ENCODE peak calls at places on chromosome 11, in seven cellular contexts. T is uterus, B is heart left ventricle, S is spleen, N is pancreas, R is astrocyte, C is heart right ventricle. I is an unnamed sample.

GRCh38 chr11:72764503-72764902 is 12.3 kb upstream of the ARAP1 start:
- DNase-seq in B (no peak), C (no peak), T (no peak), N (no peak), S (no peak), R (no peak), I (no peak)

GRCh38 chr11:90252053-90252452 is 29.2 kb upstream of the CHORDC1 start:
- DNase-seq in S (no peak), B (no peak), C (no peak), N (no peak), R (no peak), T (no peak), I (no peak)

GRCh38 chr11:78791254-78791653 is 216.6 kb upstream of the NARS2 start:
- DNase-seq in R (peak), S (no peak), T (no peak), N (no peak), B (no peak), C (no peak), I (peak)

GRCh38 chr11:128342511-128343133 is 244.7 kb downstream of the ETS1 start:
- DNase-seq in C (peak), B (peak), S (peak), R (peak), N (no peak), T (peak), I (peak)

GRCh38 chr11:76629853-76630599 is 40.5 kb downstream of the LRRC32 start:
- DNase-seq in R (no peak), B (peak), T (peak), C (peak), N (no peak), S (peak), I (peak)

GRCh38 chr11:111823131-111823530 is 48.2 kb downstream of the ALG9 start:
- DNase-seq in S (no peak), B (no peak), T (no peak), R (no peak), C (no peak), N (no peak), I (no peak)

GRCh38 chr11:73507086-73507485 is 90.8 kb downstream of the FAM168A start:
- DNase-seq in N (no peak), S (no peak), T (no peak), C (no peak), R (peak), B (no peak), I (peak)

GRCh38 chr11:30006876-30007275 is 10.0 kb downstream of the KCNA4 start:
- DNase-seq in B (no peak), T (no peak), C (no peak), N (no peak), S (no peak), R (no peak), I (no peak)

GRCh38 chr11:2813141-2813908 is 72.2 kb downstream of the CDKN1C start:
- DNase-seq in S (peak), T (no peak), C (peak), R (peak), N (peak), B (no peak), I (no peak)

GRCh38 chr11:69437001-69437875 is 44.2 kb upstream of the LINC01488 start:
- DNase-seq in N (peak), T (no peak), B (no peak), S (peak), R (peak), C (no peak), I (no peak)

GRCh38 chr11:8080674-8081590 is at the start of gene TUB:
- DNase-seq in B (no peak), N (no peak), T (no peak), C (no peak), R (no peak), S (peak), I (no peak)

GRCh38 chr11:94794287-94795168 is 26.4 kb downstream of the AMOTL1 start:
- DNase-seq in B (peak), C (peak), S (no peak), T (peak), N (peak), R (peak), I (peak)

GRCh38 chr11:16372355-16372754 is 16.0 kb upstream of the SOX6 start:
- DNase-seq in N (no peak), R (no peak), B (no peak), S (no peak), C (no peak), T (no peak), I (no peak)

GRCh38 chr11:119055901-119056300 is 1.1 kb downstream of the HYOU1 start:
- DNase-seq in R (no peak), T (no peak), N (peak), S (no peak), C (no peak), B (no peak), I (peak)

GRCh38 chr11:74417860-74418508 is 19.8 kb upstream of the PGM2L1 start:
- DNase-seq in C (no peak), T (no peak), N (no peak), R (peak), S (no peak), B (no peak), I (no peak)

GRCh38 chr11:73072935-73073481 is 69.1 kb downstream of the FCHSD2 start:
- DNase-seq in R (no peak), N (no peak), C (no peak), S (no peak), B (no peak), T (no peak), I (peak)

GRCh38 chr11:77407613-77408012 is 66.3 kb downstream of the PAK1 start:
- DNase-seq in R (peak), N (no peak), T (peak), S (no peak), C (no peak), B (peak), I (peak)

GRCh38 chr11:13970986-13971385 is 8.5 kb downstream of the SPON1 start:
- DNase-seq in T (no peak), C (no peak), R (no peak), N (no peak), S (no peak), B (no peak), I (peak)

GRCh38 chr11:73229321-73230275 is 11.5 kb downstream of the P2RY2 start:
- DNase-seq in T (no peak), N (no peak), C (peak), R (no peak), S (peak), B (peak), I (no peak)

GRCh38 chr11:60936467-60937143 is 12.3 kb downstream of the TMEM132A start:
- DNase-seq in N (no peak), S (peak), R (no peak), C (no peak), B (no peak), T (no peak), I (no peak)

GRCh38 chr11:1822648-1823375 is 12.0 kb upstream of the SYT8 start:
- DNase-seq in R (no peak), B (no peak), C (no peak), S (no peak), N (no peak), T (no peak), I (no peak)

DNA sequence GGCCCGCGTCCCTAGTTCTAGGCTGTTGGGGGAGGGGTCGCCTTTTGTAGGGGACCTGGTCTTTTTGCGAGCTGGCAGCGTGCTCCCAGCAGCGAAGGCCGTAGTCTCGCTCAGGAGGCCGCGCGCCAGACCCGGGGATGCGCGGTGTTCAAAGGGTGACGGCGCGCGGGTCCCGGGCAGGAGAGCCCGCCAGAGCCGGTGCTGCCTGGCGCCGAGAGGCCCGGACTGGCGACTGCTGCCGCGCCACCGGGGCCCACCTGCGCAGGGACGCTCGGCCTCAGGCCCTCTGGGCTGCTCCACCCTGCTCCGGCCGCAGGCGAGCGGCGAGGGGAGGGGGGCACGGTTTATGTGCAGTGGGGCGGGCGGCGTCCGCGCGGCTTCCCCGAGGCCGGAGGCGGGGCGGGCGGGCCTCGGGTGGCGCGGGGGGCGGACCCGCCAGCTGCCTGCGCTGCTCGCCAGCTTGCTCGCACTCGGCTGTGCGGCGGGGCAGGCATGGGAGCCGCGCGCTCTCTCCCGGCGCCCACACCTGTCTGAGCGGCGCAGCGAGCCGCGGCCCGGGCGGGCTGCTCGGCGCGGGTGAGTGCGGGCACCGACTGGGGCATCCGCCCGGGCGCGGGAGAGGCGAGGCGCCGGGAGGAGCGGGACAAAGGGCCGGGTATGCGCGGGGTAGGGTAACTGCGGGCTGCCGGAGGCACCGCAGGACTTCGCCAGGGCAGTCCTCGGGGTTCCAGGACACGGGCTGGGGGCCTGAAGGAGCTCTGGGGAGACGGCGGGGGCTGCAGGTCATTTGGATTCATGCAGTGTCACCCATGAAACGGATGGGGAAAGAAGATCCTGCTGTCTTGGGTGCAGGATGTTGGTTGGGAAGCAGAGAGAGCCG is at the start of gene PRSS23:
- DNase-seq in N (peak), B (peak), R (peak), S (peak), C (peak), T (peak), I (peak)
- H3K4me3 ChIP-seq in N (peak), B (peak), R (peak), S (peak), C (peak), T (peak), I (peak)

DNA sequence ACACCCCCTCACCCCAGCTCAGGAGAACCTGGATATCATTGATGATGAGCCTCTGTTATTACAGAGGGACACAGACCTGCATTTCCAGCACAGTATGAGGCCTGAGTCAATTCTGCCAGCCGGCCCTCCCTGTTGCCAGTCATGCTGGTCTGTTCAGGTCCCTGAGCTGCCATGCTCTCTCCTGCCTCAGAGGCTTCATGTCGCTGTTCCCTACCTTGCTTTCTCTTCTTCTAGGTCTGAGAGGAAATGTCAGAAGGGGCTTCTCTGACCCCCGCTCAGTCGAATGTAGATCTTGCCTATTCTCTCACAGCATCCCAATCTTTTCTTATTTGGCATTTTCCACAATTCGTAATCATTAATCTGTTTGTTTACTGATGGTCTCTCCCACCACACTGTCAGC is 21.8 kb upstream of the ABCC8 start:
- DNase-seq in R (no peak), N (no peak), S (peak), B (no peak), T (no peak), C (no peak), I (no peak)
- TF ChIP-seq CTCF in R (peak), N (no peak), S (no peak), B (no peak), T (no peak), C (no peak), I (peak)

GRCh38 chr11:64208086-64208795 is 1.7 kb downstream of the FERMT3 start:
- DNase-seq in C (no peak), S (peak), R (no peak), B (no peak), T (peak), N (peak), I (no peak)

GRCh38 chr11:64209563-64209843 is 3.0 kb downstream of the FERMT3 start:
- DNase-seq in C (no peak), R (no peak), N (no peak), B (no peak), T (no peak), S (no peak), I (no peak)

GRCh38 chr11:64210301-64211020 is 3.9 kb downstream of the FERMT3 start:
- DNase-seq in S (no peak), N (peak), T (no peak), B (no peak), C (no peak), R (no peak), I (no peak)

GRCh38 chr11:64207247-64208085 is 945 bp downstream of the FERMT3 start:
- DNase-seq in N (peak), R (peak), T (peak), S (peak), B (peak), C (peak), I (peak)

DNA sequence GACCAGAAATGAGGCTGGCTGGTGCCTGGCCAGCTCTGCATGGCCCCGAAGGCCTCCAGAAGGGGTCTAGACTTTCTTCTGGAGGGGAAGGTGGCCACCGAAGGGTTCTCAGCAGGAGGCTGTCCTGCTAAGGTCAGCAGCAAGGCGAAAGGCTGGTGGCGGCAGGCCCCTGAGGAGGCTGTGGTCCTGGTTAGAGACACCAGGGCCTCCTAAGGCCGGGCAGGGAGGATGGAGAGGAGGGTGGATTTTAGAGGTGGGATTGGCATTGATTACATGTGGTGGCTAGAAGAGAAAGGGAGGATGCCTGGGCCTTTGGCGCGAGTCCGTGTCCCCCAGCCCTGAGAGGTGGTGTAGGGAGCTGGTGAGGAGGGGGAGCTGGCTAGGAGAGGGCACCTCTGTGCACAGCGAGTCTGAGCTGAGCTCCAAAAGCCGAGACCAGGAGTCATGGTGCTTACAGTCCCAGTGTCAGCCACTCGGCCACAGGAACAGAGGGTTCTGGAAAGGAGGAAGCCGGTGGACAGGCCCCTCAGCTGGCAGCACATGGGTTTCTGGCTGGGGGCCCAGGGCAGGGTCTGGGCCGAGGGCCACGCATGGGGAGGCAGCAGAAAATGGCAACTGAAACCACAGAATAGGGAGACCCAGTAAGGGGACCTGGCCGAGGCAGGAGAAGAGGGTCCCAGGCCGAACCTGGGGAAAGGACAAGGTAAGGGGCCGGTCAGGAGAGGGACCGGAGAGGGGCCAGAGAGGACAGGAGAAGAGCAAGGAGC is 2.5 kb downstream of the FERMT3 start:
- DNase-seq in N (peak), B (no peak), C (no peak), S (no peak), R (no peak), T (no peak), I (no peak)
- H3K4me3 ChIP-seq in N (no peak), B (no peak), C (no peak), S (no peak), R (no peak), T (no peak), I (no peak)

GRCh38 chr11:22635689-22636088 is 10.1 kb upstream of the FANCF start:
- DNase-seq in R (no peak), N (no peak), S (no peak), T (no peak), C (no peak), B (no peak), I (no peak)

GRCh38 chr11:22634897-22635629 is 9.4 kb upstream of the FANCF start:
- DNase-seq in N (no peak), B (peak), T (no peak), S (peak), R (peak), C (peak), I (peak)

DNA sequence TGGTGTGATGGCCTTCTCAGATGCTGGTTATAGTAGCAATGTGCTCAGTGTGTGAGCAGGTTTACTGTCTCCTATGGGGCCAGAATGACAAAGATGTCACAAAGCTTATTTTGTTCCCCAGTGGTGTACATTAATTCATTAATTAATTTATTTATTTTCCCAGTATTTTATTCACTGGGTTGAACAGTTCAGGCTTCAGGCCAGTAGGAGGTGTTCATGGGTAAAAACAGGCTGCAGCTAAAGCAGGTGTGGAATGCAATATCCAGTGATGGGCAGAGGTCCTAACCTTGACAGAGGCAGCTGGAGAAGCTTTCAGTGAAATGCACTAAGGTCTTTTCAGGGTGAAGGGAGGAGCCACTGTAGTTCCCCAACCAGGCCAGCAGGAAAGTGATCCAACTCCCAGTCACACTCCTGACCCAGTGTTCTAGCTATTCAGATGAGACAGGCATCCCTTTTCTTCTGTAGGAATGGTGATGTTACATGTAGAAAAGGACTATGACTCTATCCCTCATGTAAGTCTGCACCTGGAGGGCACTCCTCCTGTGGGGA is 7.8 kb upstream of the FANCF start:
- DNase-seq in N (no peak), R (no peak), C (no peak), T (no peak), B (no peak), S (no peak), I (no peak)
- TF ChIP-seq CTCF in N (no peak), R (no peak), C (no peak), T (no peak), B (no peak), S (no peak), I (no peak)